ENCODE peak calls at places on chromosomes 13 and 19, in seven cellular contexts. One of them, this sample, is unnamed.

GRCh38 chr13:88751994-88752393 is 1080.8 kb downstream of the SLITRK5 start:
- DNase-seq in A549: no peak
- DNase-seq in stomach: no peak
- DNase-seq in body of pancreas: no peak
- DNase-seq in IMR-90: no peak
- DNase-seq in lower leg skin: no peak
- DNase-seq in H1: no peak
- DNase-seq in this sample: no peak

GRCh38 chr19:44576843-44577565 is 36.4 kb upstream of the IGSF23 start:
- DNase-seq in A549: peak; percentile 65
- DNase-seq in stomach: peak; percentile 56
- DNase-seq in body of pancreas: peak; percentile 72
- DNase-seq in IMR-90: peak; percentile 20
- DNase-seq in lower leg skin: peak; percentile 76
- DNase-seq in H1: no peak
- DNase-seq in this sample: no peak

GRCh38 chr13:107271226-107271625 is 703.3 kb upstream of the ARGLU1 start:
- DNase-seq in A549: no peak
- DNase-seq in stomach: no peak
- DNase-seq in body of pancreas: no peak
- DNase-seq in IMR-90: peak; percentile 50
- DNase-seq in lower leg skin: no peak
- DNase-seq in H1: peak; percentile 49
- DNase-seq in this sample: no peak

GRCh38 chr13:30204564-30204963 is 102.8 kb downstream of the KATNAL1 start:
- DNase-seq in A549: no peak
- DNase-seq in stomach: no peak
- DNase-seq in body of pancreas: no peak
- DNase-seq in IMR-90: no peak
- DNase-seq in lower leg skin: no peak
- DNase-seq in H1: no peak
- DNase-seq in this sample: no peak

GRCh38 chr19:57759096-57759495 is 10.4 kb upstream of the ZNF586 start:
- DNase-seq in A549: no peak
- DNase-seq in stomach: no peak
- DNase-seq in body of pancreas: no peak
- DNase-seq in IMR-90: no peak
- DNase-seq in lower leg skin: no peak
- DNase-seq in H1: no peak
- DNase-seq in this sample: no peak

GRCh38 chr13:70520275-70520674 is 412.0 kb upstream of the KLHL1 start:
- DNase-seq in A549: no peak
- DNase-seq in stomach: no peak
- DNase-seq in body of pancreas: no peak
- DNase-seq in IMR-90: no peak
- DNase-seq in lower leg skin: no peak
- DNase-seq in H1: no peak
- DNase-seq in this sample: no peak

GRCh38 chr13:30196025-30196424 is 111.3 kb downstream of the KATNAL1 start:
- DNase-seq in A549: no peak
- DNase-seq in stomach: no peak
- DNase-seq in body of pancreas: peak; percentile 20
- DNase-seq in IMR-90: peak; percentile 41
- DNase-seq in lower leg skin: no peak
- DNase-seq in H1: peak; percentile 5
- DNase-seq in this sample: no peak

GRCh38 chr13:96991072-96991471 is 3.2 kb downstream of the OXGR1 start:
- DNase-seq in A549: no peak
- DNase-seq in stomach: no peak
- DNase-seq in body of pancreas: no peak
- DNase-seq in IMR-90: no peak
- DNase-seq in lower leg skin: no peak
- DNase-seq in H1: no peak
- DNase-seq in this sample: no peak

GRCh38 chr13:60562081-60562764 is 165.2 kb downstream of the TDRD3 start:
- DNase-seq in A549: no peak
- DNase-seq in stomach: no peak
- DNase-seq in body of pancreas: no peak
- DNase-seq in IMR-90: peak; percentile 10
- DNase-seq in lower leg skin: no peak
- DNase-seq in H1: no peak
- DNase-seq in this sample: no peak

GRCh38 chr19:30001794-30002193 is 59.8 kb downstream of the URI1 start:
- DNase-seq in A549: no peak
- DNase-seq in stomach: no peak
- DNase-seq in body of pancreas: no peak
- DNase-seq in IMR-90: peak; percentile 19
- DNase-seq in lower leg skin: no peak
- DNase-seq in H1: no peak
- DNase-seq in this sample: no peak
- TF ChIP-seq CTCF in A549: no peak
- TF ChIP-seq CTCF in stomach: no peak
- TF ChIP-seq CTCF in body of pancreas: no peak
- TF ChIP-seq CTCF in IMR-90: peak; percentile 20
- TF ChIP-seq CTCF in lower leg skin: no peak
- TF ChIP-seq CTCF in H1: no peak
- TF ChIP-seq CTCF in this sample: no peak

DNA sequence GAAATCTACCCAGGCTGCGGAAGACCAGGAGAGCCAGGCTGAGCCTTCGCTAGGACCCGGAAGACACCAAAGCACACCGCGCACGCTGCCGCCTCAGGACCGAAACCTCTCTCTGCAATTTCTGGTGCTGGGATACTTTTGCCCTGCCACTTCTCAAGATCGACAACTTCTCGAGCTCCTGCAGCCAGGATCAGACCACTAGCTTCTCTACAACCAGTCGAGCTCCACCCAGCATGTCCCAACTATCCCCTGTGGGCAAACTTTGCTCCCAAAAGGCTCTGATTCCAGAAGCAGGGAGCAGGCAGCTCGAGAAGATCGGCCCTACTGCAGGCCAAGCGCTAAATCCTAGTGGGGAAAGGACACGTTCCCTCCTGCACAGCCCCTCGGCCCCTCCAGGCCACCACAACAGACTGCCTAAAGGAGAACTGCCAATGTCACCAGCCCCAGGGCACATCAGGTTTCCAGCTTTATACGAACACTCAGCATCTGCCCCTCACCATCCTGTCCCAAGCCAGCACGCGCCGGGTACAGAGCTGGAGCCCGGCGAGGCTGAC is 981 bp downstream of the AKAP8 start:
- DNase-seq in A549: peak; percentile 18
- DNase-seq in stomach: peak; percentile 59
- DNase-seq in body of pancreas: peak; percentile 63
- DNase-seq in IMR-90: peak; percentile 41
- DNase-seq in lower leg skin: peak; percentile 90
- DNase-seq in H1: no peak
- DNase-seq in this sample: no peak
- TF ChIP-seq POLR2A in A549: no peak
- TF ChIP-seq POLR2A in stomach: no peak
- TF ChIP-seq POLR2A in body of pancreas: no peak
- TF ChIP-seq POLR2A in IMR-90: no peak
- TF ChIP-seq POLR2A in lower leg skin: no peak
- TF ChIP-seq POLR2A in H1: no peak
- TF ChIP-seq POLR2A in this sample: no peak

GRCh38 chr13:99660101-99660500 is 158.8 kb downstream of the TM9SF2 start:
- DNase-seq in A549: no peak
- DNase-seq in stomach: no peak
- DNase-seq in body of pancreas: no peak
- DNase-seq in IMR-90: no peak
- DNase-seq in lower leg skin: no peak
- DNase-seq in H1: no peak
- DNase-seq in this sample: no peak

GRCh38 chr13:99657848-99658265 is 156.6 kb downstream of the TM9SF2 start:
- DNase-seq in A549: peak; percentile 15
- DNase-seq in stomach: peak; percentile 49
- DNase-seq in body of pancreas: peak; percentile 22
- DNase-seq in IMR-90: no peak
- DNase-seq in lower leg skin: peak; percentile 88
- DNase-seq in H1: no peak
- DNase-seq in this sample: no peak

GRCh38 chr13:99659234-99659633 is 158.0 kb downstream of the TM9SF2 start:
- DNase-seq in A549: no peak
- DNase-seq in stomach: no peak
- DNase-seq in body of pancreas: no peak
- DNase-seq in IMR-90: no peak
- DNase-seq in lower leg skin: no peak
- DNase-seq in H1: no peak
- DNase-seq in this sample: no peak

GRCh38 chr13:99656843-99657506 is 155.7 kb downstream of the TM9SF2 start:
- DNase-seq in A549: no peak
- DNase-seq in stomach: no peak
- DNase-seq in body of pancreas: no peak
- DNase-seq in IMR-90: no peak
- DNase-seq in lower leg skin: no peak
- DNase-seq in H1: no peak
- DNase-seq in this sample: no peak

GRCh38 chr13:99658266-99658991 is 157.2 kb downstream of the TM9SF2 start:
- DNase-seq in A549: peak; percentile 21
- DNase-seq in stomach: peak; percentile 65
- DNase-seq in body of pancreas: peak; percentile 24
- DNase-seq in IMR-90: peak; percentile 25
- DNase-seq in lower leg skin: peak; percentile 92
- DNase-seq in H1: no peak
- DNase-seq in this sample: no peak
- TF ChIP-seq CTCF in A549: peak; percentile 44
- TF ChIP-seq CTCF in stomach: peak; percentile 16
- TF ChIP-seq CTCF in body of pancreas: no peak
- TF ChIP-seq CTCF in IMR-90: peak; percentile 32
- TF ChIP-seq CTCF in lower leg skin: no peak
- TF ChIP-seq CTCF in H1: peak; percentile 45
- TF ChIP-seq CTCF in this sample: no peak

DNA sequence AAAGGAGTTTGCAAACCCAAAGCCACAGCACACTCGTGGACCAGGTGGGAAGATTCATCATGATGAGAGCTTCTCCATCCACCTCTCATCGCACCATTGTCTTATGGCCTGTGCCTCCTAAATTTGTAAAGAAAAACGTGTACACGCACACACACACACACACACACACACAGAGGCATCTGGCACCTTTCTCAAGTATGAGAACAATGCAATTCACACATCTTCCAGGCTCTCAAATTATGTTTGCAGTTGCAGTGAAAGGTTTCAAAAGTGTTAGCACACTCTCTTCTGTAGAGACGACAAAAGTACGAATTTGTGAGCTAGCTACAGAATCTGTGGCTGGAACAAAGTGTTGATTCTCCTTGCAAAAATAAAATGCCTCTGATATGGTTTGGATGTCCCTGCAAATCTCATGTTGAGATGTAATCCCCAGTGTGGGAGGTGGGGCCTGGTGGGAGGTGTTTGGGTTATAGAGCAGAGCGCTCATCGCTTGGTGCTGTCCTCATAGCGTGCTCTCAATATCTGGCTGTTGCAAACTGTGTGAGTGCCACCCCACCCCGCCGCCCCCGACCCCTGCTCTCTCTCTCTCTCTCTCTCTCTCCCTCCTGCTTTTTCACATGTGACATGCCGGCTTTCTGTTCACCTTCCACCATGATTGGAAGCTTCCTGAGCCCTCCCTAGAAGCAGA is 21.8 kb upstream of the RAB20 start:
- DNase-seq in A549: no peak
- DNase-seq in stomach: no peak
- DNase-seq in body of pancreas: no peak
- DNase-seq in IMR-90: no peak
- DNase-seq in lower leg skin: no peak
- DNase-seq in H1: no peak
- DNase-seq in this sample: no peak
- TF ChIP-seq POLR2A in A549: no peak
- TF ChIP-seq POLR2A in stomach: no peak
- TF ChIP-seq POLR2A in body of pancreas: no peak
- TF ChIP-seq POLR2A in IMR-90: no peak
- TF ChIP-seq POLR2A in lower leg skin: no peak
- TF ChIP-seq POLR2A in H1: no peak
- TF ChIP-seq POLR2A in this sample: no peak

DNA sequence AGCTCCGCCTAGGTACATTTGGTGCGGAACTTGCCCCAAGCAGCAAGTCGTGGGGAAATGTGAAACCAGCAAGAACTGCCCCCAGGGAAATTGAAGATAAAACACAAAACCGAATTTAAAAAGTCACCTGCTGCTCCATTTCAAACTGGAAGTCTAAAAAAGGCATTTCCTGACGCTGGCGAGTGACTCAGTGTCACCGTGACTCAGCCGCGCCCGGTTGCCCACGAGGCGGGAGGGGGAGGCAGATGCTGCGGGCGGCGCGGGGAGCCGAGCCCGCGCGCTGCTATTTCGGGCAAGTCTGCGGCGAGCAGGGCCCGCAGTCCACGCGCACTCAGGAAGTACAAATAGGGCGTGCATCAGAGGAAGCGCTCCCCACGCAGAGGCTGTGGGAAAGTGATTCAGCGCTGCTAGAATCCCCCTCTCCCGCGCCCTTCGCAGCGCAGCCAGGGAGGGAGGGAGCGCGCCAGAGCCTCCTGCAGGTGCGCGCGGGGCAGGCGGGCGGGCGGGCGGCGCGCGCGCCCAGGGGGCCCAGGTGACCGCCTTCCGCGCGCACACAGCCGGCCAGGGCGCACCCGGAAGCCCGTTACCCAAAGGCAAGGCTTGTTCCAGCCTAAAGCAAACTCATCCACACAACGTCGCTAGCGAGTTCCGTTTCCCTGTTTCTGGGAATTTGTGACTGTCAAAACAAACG is 168.8 kb downstream of the COL4A1 start:
- DNase-seq in A549: peak; percentile 57
- DNase-seq in stomach: peak; percentile 55
- DNase-seq in body of pancreas: peak; percentile 78
- DNase-seq in IMR-90: peak; percentile 79
- DNase-seq in lower leg skin: peak; percentile 92
- DNase-seq in H1: no peak
- DNase-seq in this sample: no peak
- TF ChIP-seq CTCF in A549: no peak
- TF ChIP-seq CTCF in stomach: no peak
- TF ChIP-seq CTCF in body of pancreas: no peak
- TF ChIP-seq CTCF in IMR-90: no peak
- TF ChIP-seq CTCF in lower leg skin: no peak
- TF ChIP-seq CTCF in H1: peak; percentile 26
- TF ChIP-seq CTCF in this sample: no peak

This sample was measured in esophagus squamous epithelium.